ENCODE peak calls at places on chromosomes 16 and 17, in seven cellular contexts. S is RWPE1, W is PC-3, G is GM20000, U is AG10803, T is fibroblast of pulmonary artery, C is spleen. R is an unnamed sample.
A peak's percentile ranks its signal among the peaks of the same experiment; 100 is the strongest.

GRCh38 chr16:68369697-68370096 is 58.9 kb downstream of the PRMT7 start:
- DNase-seq in G (peak; percentile 86), C (peak; percentile 80), W (no peak), S (no peak), U (no peak), T (no peak), R (peak; percentile 84)

GRCh38 chr17:1733047-1733357 is 8.5 kb downstream of the WDR81 start:
- DNase-seq in S (no peak), C (no peak), G (no peak), T (no peak), W (no peak), U (no peak), R (no peak)

GRCh38 chr16:66193543-66194229 is 172.8 kb upstream of the CDH5 start:
- DNase-seq in G (no peak), C (no peak), W (no peak), T (no peak), U (no peak), S (no peak), R (no peak)

GRCh38 chr16:11076259-11077018 is 132.1 kb downstream of the CLEC16A start:
- DNase-seq in C (no peak), G (peak; percentile 82), S (no peak), U (no peak), W (no peak), T (no peak), R (peak; percentile 89)

GRCh38 chr16:66223176-66223780 is 143.2 kb upstream of the CDH5 start:
- DNase-seq in T (peak; percentile 75), U (peak; percentile 40), S (no peak), C (no peak), G (no peak), W (no peak), R (no peak)

GRCh38 chr16:53135329-53135728 is 80.5 kb downstream of the CHD9 start:
- DNase-seq in C (no peak), W (no peak), U (no peak), S (no peak), G (no peak), T (no peak), R (no peak)

GRCh38 chr16:84738255-84739038 is 38.6 kb downstream of the USP10 start:
- DNase-seq in C (peak; percentile 85), W (peak; percentile 80), T (peak; percentile 84), U (peak; percentile 62), G (peak; percentile 68), S (peak; percentile 68), R (peak; percentile 76)

GRCh38 chr17:61405047-61405685 is 5.5 kb downstream of the TBX2 start:
- DNase-seq in W (no peak), U (no peak), C (peak; percentile 72), G (no peak), S (no peak), T (no peak), R (no peak)

GRCh38 chr16:84730406-84731106 is 30.8 kb downstream of the USP10 start:
- DNase-seq in U (peak; percentile 91), T (peak; percentile 95), C (no peak), W (peak; percentile 87), S (peak; percentile 80), G (peak; percentile 52), R (peak; percentile 59)

GRCh38 chr17:4101127-4101798 is 41.6 kb downstream of the ZZEF1 start:
- DNase-seq in G (peak; percentile 41), C (no peak), U (peak; percentile 31), W (no peak), T (peak; percentile 64), S (no peak), R (peak; percentile 35)

GRCh38 chr16:88014201-88014781 is 63.1 kb downstream of the BANP start:
- DNase-seq in U (no peak), C (no peak), T (peak; percentile 6), S (no peak), W (peak; percentile 43), G (no peak), R (no peak)

GRCh38 chr17:49548506-49549310 is 27.0 kb upstream of the NXPH3 start:
- DNase-seq in W (peak; percentile 62), G (peak; percentile 53), U (peak; percentile 36), C (peak; percentile 58), T (peak; percentile 58), S (no peak), R (peak; percentile 64)

GRCh38 chr17:10838682-10839081 is 795 bp upstream of the PIRT start:
- DNase-seq in U (no peak), S (no peak), T (no peak), G (no peak), W (no peak), C (no peak), R (no peak)

GRCh38 chr16:50834701-50835100 is 92.8 kb downstream of the CYLD start:
- DNase-seq in U (no peak), S (no peak), T (no peak), W (no peak), C (no peak), G (no peak), R (no peak)

GRCh38 chr17:1797323-1797722 is 32.4 kb downstream of the SMYD4 start:
- DNase-seq in S (no peak), T (no peak), U (no peak), W (no peak), G (no peak), C (no peak), R (no peak)

GRCh38 chr17:44266402-44267164 is 1.4 kb downstream of the SLC4A1 start:
- DNase-seq in C (no peak), W (peak; percentile 25), U (no peak), S (no peak), T (peak; percentile 7), G (no peak), R (no peak)
- TF ChIP-seq CTCF in C (no peak), W (peak; percentile 29), U (no peak), S (no peak), T (no peak), G (no peak), R (no peak)

GRCh38 chr16:79997257-79997656 is 396.7 kb upstream of the MAF start:
- DNase-seq in U (peak; percentile 24), S (no peak), W (no peak), T (peak; percentile 13), G (no peak), C (no peak), R (no peak)
- TF ChIP-seq CTCF in U (peak; percentile 67), S (no peak), W (peak; percentile 47), T (peak; percentile 33), G (no peak), C (no peak), R (peak; percentile 8)

GRCh38 chr17:31389673-31390381 is 1.6 kb upstream of the RAB11FIP4 start:
- DNase-seq in U (no peak), S (no peak), W (no peak), T (no peak), C (no peak), G (no peak), R (no peak)
- TF ChIP-seq CTCF in U (no peak), S (no peak), W (peak; percentile 10), T (no peak), C (no peak), G (no peak), R (no peak)

GRCh38 chr17:80859004-80859941 is 132.4 kb upstream of the CHMP6 start:
- DNase-seq in W (peak; percentile 87), S (peak; percentile 56), U (peak; percentile 92), C (peak; percentile 73), G (no peak), T (peak; percentile 87), R (no peak)
- TF ChIP-seq CTCF in W (peak; percentile 43), S (no peak), U (peak; percentile 43), C (no peak), G (peak; percentile 3), T (peak; percentile 34), R (no peak)

DNA sequence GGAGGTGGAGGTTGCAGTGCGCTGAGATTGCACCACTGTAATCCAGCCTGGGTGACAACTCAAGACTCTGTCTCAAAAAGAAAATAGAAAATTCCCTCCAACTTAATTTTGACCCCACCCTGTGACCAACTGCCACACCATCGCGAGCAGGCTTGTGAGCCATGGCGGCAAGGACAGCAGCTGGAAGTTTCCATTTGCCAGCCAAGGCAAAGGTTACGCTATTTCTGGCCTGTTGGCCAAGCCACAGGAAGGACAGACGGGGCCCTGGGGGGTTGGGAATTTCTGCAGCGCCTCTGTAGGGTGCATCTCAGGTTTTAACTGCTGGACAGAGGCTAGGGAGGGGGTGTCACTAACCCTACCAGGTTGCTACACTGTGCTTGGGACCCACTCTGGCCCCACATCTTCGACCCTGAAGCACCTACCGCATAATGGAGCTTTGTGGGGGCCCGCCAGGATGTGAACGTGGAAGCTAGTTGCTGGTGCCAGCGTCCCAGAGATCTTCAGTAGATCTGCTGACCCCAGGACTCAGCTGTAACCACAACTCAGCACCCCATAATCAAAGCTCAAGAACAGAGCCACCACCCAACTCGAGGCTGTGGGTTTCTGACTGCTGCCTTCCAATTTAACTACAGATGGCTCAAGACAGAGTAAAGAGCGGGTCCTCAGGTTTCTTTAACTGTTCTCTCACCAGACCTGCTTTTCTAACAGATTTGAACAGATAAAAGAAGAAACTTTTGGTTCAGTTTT is 11.0 kb downstream of the KIFC3 start:
- DNase-seq in S (no peak), U (no peak), T (no peak), C (no peak), G (no peak), W (no peak), R (no peak)
- TF ChIP-seq CTCF in S (no peak), U (no peak), T (no peak), C (no peak), G (no peak), W (no peak), R (no peak)

GRCh38 chr17:20153231-20153630 is 144.1 kb downstream of the SPECC1 start:
- DNase-seq in U (no peak), G (no peak), S (no peak), T (no peak), W (no peak), C (no peak), R (peak; percentile 25)

GRCh38 chr17:20156196-20157077 is 147.3 kb downstream of the SPECC1 start:
- DNase-seq in C (peak; percentile 87), S (peak; percentile 84), T (peak; percentile 28), G (peak; percentile 72), W (peak; percentile 84), U (peak; percentile 22), R (peak; percentile 68)

GRCh38 chr17:20154601-20155000 is 145.4 kb downstream of the SPECC1 start:
- DNase-seq in C (no peak), W (no peak), U (no peak), G (no peak), S (no peak), T (no peak), R (no peak)

GRCh38 chr17:20157078-20157360 is 147.9 kb downstream of the SPECC1 start:
- DNase-seq in U (no peak), C (no peak), W (no peak), S (peak; percentile 17), T (no peak), G (no peak), R (no peak)

DNA sequence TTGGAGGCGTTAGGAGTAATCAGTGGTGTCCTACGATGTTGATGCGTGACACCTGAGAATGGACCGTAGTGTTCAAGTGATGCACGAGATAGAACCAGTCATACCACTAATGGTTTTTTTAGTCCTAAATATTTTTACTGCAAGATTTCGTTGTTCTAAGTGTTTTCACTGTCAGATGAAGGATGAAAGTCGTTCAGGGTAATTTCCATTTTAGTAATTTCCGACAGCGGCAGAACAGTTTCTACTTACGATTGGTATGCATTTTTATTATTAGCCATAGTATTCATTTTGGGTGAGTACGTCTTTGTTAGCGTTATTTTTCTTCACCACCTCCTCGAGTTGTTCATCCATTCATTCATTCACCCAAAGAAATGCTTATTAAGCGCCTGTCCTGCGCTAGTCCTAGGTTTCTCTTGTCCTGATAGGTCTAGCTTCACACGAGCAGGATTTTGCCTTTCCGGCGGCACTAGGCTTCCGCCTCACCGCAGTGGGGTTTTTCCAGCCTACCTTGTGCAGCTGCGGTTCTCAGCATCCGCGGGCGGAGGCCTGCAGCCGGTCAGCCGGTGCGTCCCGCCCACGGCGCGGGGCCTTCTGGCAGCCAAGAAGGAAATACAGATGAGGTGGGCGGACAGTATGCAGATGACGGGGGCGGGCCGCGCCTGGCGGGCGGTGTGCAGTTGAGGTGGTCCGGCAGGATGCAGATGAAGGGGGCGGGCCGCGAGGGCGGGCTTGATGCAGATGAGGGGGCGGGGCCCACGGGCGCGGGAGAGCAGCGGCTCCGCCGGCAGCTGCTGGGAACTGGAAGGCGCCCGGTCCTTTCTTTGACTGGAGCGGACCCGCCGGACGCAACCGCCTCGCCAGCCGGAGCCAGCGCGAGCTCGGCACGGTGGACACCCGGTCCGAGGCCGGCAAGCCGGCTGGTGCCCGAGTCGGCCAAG is 146.4 kb downstream of the SPECC1 start:
- DNase-seq in T (peak; percentile 93), W (peak; percentile 99), S (peak; percentile 96), U (peak; percentile 89), G (peak; percentile 99), C (peak; percentile 99), R (peak; percentile 97)
- TF ChIP-seq CTCF in T (no peak), W (no peak), S (no peak), U (no peak), G (no peak), C (no peak), R (no peak)

R was measured in GM10248.